ENCODE peak calls at places on chromosomes 7 and 10, in six cellular contexts. One of them, this sample, is unnamed.

GRCh38 chr10:90087197-90088007 is 386.0 kb downstream of the KIF20B start:
- ATAC-seq in K562: no peak
- ATAC-seq in HepG2: no peak
- ATAC-seq in HCT116: peak
- ATAC-seq in upper lobe of left lung: no peak
- ATAC-seq in GM12878: peak
- ATAC-seq in this sample: no peak

GRCh38 chr10:110765513-110766375 is 106.0 kb upstream of the PDCD4 start:
- ATAC-seq in upper lobe of left lung: no peak
- ATAC-seq in K562: peak
- ATAC-seq in HCT116: no peak
- ATAC-seq in HepG2: no peak
- ATAC-seq in GM12878: peak
- ATAC-seq in this sample: no peak

GRCh38 chr7:135193615-135194081 is 17.7 kb downstream of the WDR91 start:
- ATAC-seq in HCT116: no peak
- ATAC-seq in GM12878: no peak
- ATAC-seq in HepG2: peak
- ATAC-seq in upper lobe of left lung: no peak
- ATAC-seq in K562: no peak
- ATAC-seq in this sample: peak

GRCh38 chr7:51013861-51014511 is 231.3 kb upstream of the GRB10 start:
- ATAC-seq in K562: no peak
- ATAC-seq in HCT116: no peak
- ATAC-seq in GM12878: no peak
- ATAC-seq in upper lobe of left lung: no peak
- ATAC-seq in HepG2: peak
- ATAC-seq in this sample: no peak

GRCh38 chr10:102616071-102616770 is 28.1 kb upstream of the TRIM8 start:
- ATAC-seq in HCT116: no peak
- ATAC-seq in GM12878: peak
- ATAC-seq in upper lobe of left lung: no peak
- ATAC-seq in HepG2: no peak
- ATAC-seq in K562: no peak
- ATAC-seq in this sample: peak

GRCh38 chr7:26087321-26088091 is 64.5 kb upstream of the NFE2L3 start:
- ATAC-seq in HepG2: no peak
- ATAC-seq in HCT116: no peak
- ATAC-seq in upper lobe of left lung: no peak
- ATAC-seq in K562: no peak
- ATAC-seq in GM12878: no peak
- ATAC-seq in this sample: no peak

GRCh38 chr7:14009453-14010418 is 20.3 kb upstream of the ETV1 start:
- ATAC-seq in upper lobe of left lung: no peak
- ATAC-seq in HepG2: no peak
- ATAC-seq in HCT116: no peak
- ATAC-seq in GM12878: peak
- ATAC-seq in K562: peak
- ATAC-seq in this sample: no peak

GRCh38 chr10:109696981-109697775 is 226.1 kb downstream of the XPNPEP1 start:
- ATAC-seq in HepG2: no peak
- ATAC-seq in upper lobe of left lung: peak
- ATAC-seq in K562: no peak
- ATAC-seq in GM12878: peak
- ATAC-seq in HCT116: no peak
- ATAC-seq in this sample: no peak

DNA sequence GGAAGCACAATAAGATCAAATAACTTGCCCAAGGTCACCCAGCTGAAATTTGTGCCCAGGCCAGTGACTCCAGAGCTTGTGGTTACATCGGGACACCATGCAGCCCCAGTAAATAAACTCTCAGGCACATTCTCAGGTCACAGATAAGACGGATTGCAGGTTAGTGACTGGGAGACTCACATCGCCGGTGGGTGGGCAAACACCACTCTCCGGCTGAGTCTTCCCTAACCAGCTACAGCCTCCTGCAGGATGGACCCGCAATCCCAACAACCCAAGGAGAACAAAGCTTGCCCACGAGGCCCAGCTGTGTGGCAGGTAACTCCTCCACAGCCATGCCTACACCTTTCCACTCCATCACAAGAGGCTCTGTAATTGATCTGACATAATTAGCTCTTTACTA is 81.7 kb upstream of the EFCAB10 start:
- ATAC-seq in upper lobe of left lung: no peak
- ATAC-seq in HepG2: no peak
- ATAC-seq in HCT116: no peak
- ATAC-seq in GM12878: no peak
- ATAC-seq in K562: no peak
- ATAC-seq in this sample: no peak
- TF ChIP-seq POLR2A in upper lobe of left lung: no peak
- TF ChIP-seq POLR2A in HepG2: no peak
- TF ChIP-seq POLR2A in HCT116: no peak
- TF ChIP-seq POLR2A in GM12878: no peak
- TF ChIP-seq POLR2A in K562: no peak
- TF ChIP-seq POLR2A in this sample: no peak

DNA sequence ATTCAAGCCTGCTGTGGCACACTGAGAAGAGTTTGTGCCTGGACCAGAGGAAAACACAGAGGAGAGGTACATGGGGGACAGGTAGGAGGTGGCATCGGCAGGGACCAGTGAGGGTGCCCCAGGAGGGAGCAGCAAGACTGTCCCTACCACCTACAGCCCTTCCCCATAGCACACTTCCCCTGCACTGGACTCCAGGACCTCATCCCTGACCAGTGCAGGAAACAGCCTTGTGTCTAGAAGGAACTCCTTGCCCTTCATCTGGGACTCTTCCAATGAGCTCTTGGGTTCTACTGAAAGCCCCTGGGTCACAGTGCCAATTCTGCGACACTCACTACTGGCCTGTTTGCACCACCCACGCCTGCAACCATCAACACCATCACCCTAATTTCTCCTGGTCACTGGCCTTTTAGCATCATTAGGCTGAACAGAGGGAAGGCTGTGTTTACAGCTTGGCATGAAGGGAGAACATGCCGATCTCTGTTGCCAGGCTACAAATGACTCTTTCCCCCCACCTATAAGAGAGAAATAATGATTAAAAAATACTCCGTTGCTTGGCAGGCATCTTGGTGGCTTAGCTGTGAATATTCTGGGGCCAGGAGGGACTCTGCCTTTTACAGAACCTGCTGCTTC is 371.9 kb upstream of the ZMIZ1 start:
- ATAC-seq in upper lobe of left lung: no peak
- ATAC-seq in GM12878: no peak
- ATAC-seq in K562: no peak
- ATAC-seq in HepG2: no peak
- ATAC-seq in HCT116: no peak
- ATAC-seq in this sample: peak
- TF ChIP-seq POLR2AphosphoS5 in upper lobe of left lung: no peak
- TF ChIP-seq POLR2AphosphoS5 in GM12878: no peak
- TF ChIP-seq POLR2AphosphoS5 in K562: no peak
- TF ChIP-seq POLR2AphosphoS5 in HepG2: no peak
- TF ChIP-seq POLR2AphosphoS5 in HCT116: no peak
- TF ChIP-seq POLR2AphosphoS5 in this sample: peak

GRCh38 chr10:112906945-112907344 is 43.1 kb upstream of the TCF7L2 start:
- ATAC-seq in HCT116: peak
- ATAC-seq in K562: no peak
- ATAC-seq in HepG2: no peak
- ATAC-seq in upper lobe of left lung: no peak
- ATAC-seq in GM12878: no peak
- ATAC-seq in this sample: no peak
- TF ChIP-seq POLR2A in HCT116: no peak
- TF ChIP-seq POLR2A in K562: no peak
- TF ChIP-seq POLR2A in HepG2: no peak
- TF ChIP-seq POLR2A in upper lobe of left lung: no peak
- TF ChIP-seq POLR2A in GM12878: no peak
- TF ChIP-seq POLR2A in this sample: no peak

GRCh38 chr10:35446439-35446838 is 110.1 kb downstream of the CCNY start:
- ATAC-seq in GM12878: no peak
- ATAC-seq in upper lobe of left lung: no peak
- ATAC-seq in HCT116: no peak
- ATAC-seq in HepG2: no peak
- ATAC-seq in K562: no peak
- ATAC-seq in this sample: no peak

GRCh38 chr10:35445150-35445884 is 109.0 kb downstream of the CCNY start:
- ATAC-seq in HCT116: no peak
- ATAC-seq in GM12878: no peak
- ATAC-seq in HepG2: no peak
- ATAC-seq in upper lobe of left lung: no peak
- ATAC-seq in K562: no peak
- ATAC-seq in this sample: no peak

GRCh38 chr10:35442006-35442405 is 105.7 kb downstream of the CCNY start:
- ATAC-seq in GM12878: no peak
- ATAC-seq in K562: no peak
- ATAC-seq in HCT116: no peak
- ATAC-seq in HepG2: no peak
- ATAC-seq in upper lobe of left lung: no peak
- ATAC-seq in this sample: no peak

GRCh38 chr10:35442592-35442991 is 106.3 kb downstream of the CCNY start:
- ATAC-seq in HCT116: no peak
- ATAC-seq in K562: no peak
- ATAC-seq in GM12878: no peak
- ATAC-seq in HepG2: no peak
- ATAC-seq in upper lobe of left lung: no peak
- ATAC-seq in this sample: no peak

GRCh38 chr10:35443858-35444257 is 107.5 kb downstream of the CCNY start:
- ATAC-seq in upper lobe of left lung: no peak
- ATAC-seq in HepG2: no peak
- ATAC-seq in GM12878: no peak
- ATAC-seq in K562: no peak
- ATAC-seq in HCT116: no peak
- ATAC-seq in this sample: no peak
- TF ChIP-seq POLR2AphosphoS5 in upper lobe of left lung: no peak
- TF ChIP-seq POLR2AphosphoS5 in HepG2: no peak
- TF ChIP-seq POLR2AphosphoS5 in GM12878: no peak
- TF ChIP-seq POLR2AphosphoS5 in K562: no peak
- TF ChIP-seq POLR2AphosphoS5 in HCT116: no peak
- TF ChIP-seq POLR2AphosphoS5 in this sample: no peak

This sample was measured in gastroesophageal sphincter.